ENCODE peak calls at places on chromosomes 5 and 9, in eight cellular contexts. E is heart right ventricle, V is aorta, X is heart left ventricle, W is HCT116, Y is gastrocnemius medialis, I is ovary, S is psoas muscle. D is an unnamed sample.

GRCh38 chr9:105625088-105625487 is 37.2 kb upstream of the TAL2 start:
- DNase-seq in E (no peak), V (no peak), X (no peak), W (no peak), Y (no peak), I (no peak), S (no peak), D (no peak)

GRCh38 chr5:173823721-173824567 is 64.2 kb upstream of the CPEB4 start:
- DNase-seq in E (no peak), V (no peak), X (no peak), W (no peak), Y (no peak), I (peak; percentile 29), S (no peak), D (no peak)

GRCh38 chr5:68898961-68899471 is 194.8 kb upstream of the SLC30A5 start:
- DNase-seq in E (no peak), V (no peak), X (no peak), W (peak; percentile 29), Y (no peak), I (no peak), S (no peak), D (no peak)

GRCh38 chr5:181265092-181265671 is 4.2 kb upstream of the TRIM52 start:
- DNase-seq in E (no peak), V (no peak), X (no peak), W (no peak), Y (no peak), I (no peak), S (no peak), D (no peak)

GRCh38 chr5:177133845-177134652 is 476 bp downstream of the NSD1 start:
- DNase-seq in E (peak; percentile 58), V (peak; percentile 71), X (peak; percentile 50), W (no peak), Y (peak; percentile 10), I (peak; percentile 60), S (peak; percentile 69), D (peak; percentile 92)

GRCh38 chr5:148790545-148791333 is 35.7 kb upstream of the ADRB2 start:
- DNase-seq in E (no peak), V (no peak), X (no peak), W (no peak), Y (no peak), I (no peak), S (no peak), D (no peak)

GRCh38 chr5:68282001-68282400 is 66.4 kb downstream of the PIK3R1 start:
- DNase-seq in E (no peak), V (no peak), X (no peak), W (no peak), Y (no peak), I (no peak), S (no peak), D (no peak)

GRCh38 chr5:32771037-32771436 is 59.9 kb downstream of the NPR3 start:
- DNase-seq in E (peak; percentile 30), V (peak; percentile 63), X (peak; percentile 40), W (no peak), Y (no peak), I (no peak), S (peak; percentile 52), D (no peak)

GRCh38 chr9:82891321-82891720 is 171.6 kb downstream of the RASEF start:
- DNase-seq in E (no peak), V (no peak), X (no peak), W (no peak), Y (no peak), I (no peak), S (no peak), D (no peak)

GRCh38 chr9:14271078-14271673 is 42.8 kb downstream of the NFIB start:
- DNase-seq in E (peak; percentile 71), V (peak; percentile 49), X (peak; percentile 72), W (no peak), Y (peak; percentile 34), I (peak; percentile 77), S (peak; percentile 68), D (no peak)

GRCh38 chr5:129125819-129126218 is 31.3 kb downstream of the ISOC1 start:
- DNase-seq in E (no peak), V (no peak), X (no peak), W (no peak), Y (no peak), I (no peak), S (no peak), D (no peak)

GRCh38 chr9:86093788-86094555 is 5.4 kb downstream of the GOLM1 start:
- DNase-seq in E (no peak), V (no peak), X (no peak), W (peak; percentile 33), Y (no peak), I (no peak), S (no peak), D (no peak)

GRCh38 chr5:177495243-177496060 is 2.0 kb downstream of the PDLIM7 start:
- DNase-seq in E (peak; percentile 63), V (peak; percentile 94), X (peak; percentile 84), W (no peak), Y (no peak), I (peak; percentile 69), S (peak; percentile 74), D (peak; percentile 68)

GRCh38 chr5:1113332-1113690 is 1.4 kb upstream of the SLC12A7 start:
- DNase-seq in E (no peak), V (no peak), X (no peak), W (no peak), Y (no peak), I (no peak), S (no peak), D (no peak)
- H3K27me3 ChIP-seq in E (no peaks in the 10 kb centered on the region), V (no peaks in the 10 kb centered on the region), X (no peaks in the 10 kb centered on the region), W (no peaks in the 10 kb centered on the region), Y (peaks cover 5% of the 10 kb centered on the region), I (no peaks in the 10 kb centered on the region), S (peaks cover 6% of the 10 kb centered on the region), D (no peaks in the 10 kb centered on the region)

DNA sequence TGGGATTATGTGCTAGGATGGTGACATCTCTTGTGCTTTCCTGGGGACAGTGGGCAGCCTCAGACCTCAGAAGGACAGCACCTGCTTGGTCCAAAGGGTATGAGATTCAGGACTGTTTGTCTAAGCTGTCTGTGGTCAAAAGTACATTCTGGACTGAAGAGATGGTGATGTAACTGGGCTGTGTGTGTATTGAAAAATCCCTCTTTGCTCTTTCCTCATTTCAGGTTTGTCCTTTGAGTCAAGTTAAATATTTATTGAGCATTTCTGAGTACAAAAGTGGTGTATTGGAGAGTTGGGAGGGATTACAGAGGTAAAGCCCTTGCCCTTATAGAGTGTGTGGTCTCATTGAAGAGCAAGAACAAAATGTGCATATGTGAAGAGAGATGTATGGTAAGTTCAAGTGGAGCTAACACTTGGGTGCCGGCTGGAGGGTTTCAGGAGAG is 46.7 kb downstream of the RCL1 start:
- DNase-seq in E (no peak), V (no peak), X (no peak), W (no peak), Y (no peak), I (no peak), S (no peak), D (peak; percentile 28)
- H3K36me3 ChIP-seq in E (peaks cover 38% of the 10 kb centered on the region), V (no peaks in the 10 kb centered on the region), X (peaks cover 23% of the 10 kb centered on the region), W (peaks cover 8% of the 10 kb centered on the region), Y (no peaks in the 10 kb centered on the region), I (no peaks in the 10 kb centered on the region), S (peaks cover 3% of the 10 kb centered on the region), D (peaks cover 7% of the 10 kb centered on the region)

GRCh38 chr5:142826741-142827492 is 56.7 kb downstream of the ARHGAP26 start:
- DNase-seq in E (no peak), V (peak; percentile 82), X (no peak), W (peak; percentile 87), Y (no peak), I (no peak), S (no peak), D (peak; percentile 73)

GRCh38 chr5:142823176-142823575 is 53.0 kb downstream of the ARHGAP26 start:
- DNase-seq in E (no peak), V (no peak), X (no peak), W (no peak), Y (no peak), I (no peak), S (no peak), D (no peak)

GRCh38 chr5:142826093-142826492 is 55.9 kb downstream of the ARHGAP26 start:
- DNase-seq in E (no peak), V (no peak), X (no peak), W (no peak), Y (no peak), I (no peak), S (no peak), D (no peak)

GRCh38 chr5:142824391-142824790 is 54.2 kb downstream of the ARHGAP26 start:
- DNase-seq in E (no peak), V (no peak), X (no peak), W (no peak), Y (no peak), I (no peak), S (no peak), D (no peak)

GRCh38 chr5:142825378-142826089 is 55.4 kb downstream of the ARHGAP26 start:
- DNase-seq in E (no peak), V (no peak), X (peak; percentile 64), W (no peak), Y (no peak), I (no peak), S (peak; percentile 64), D (no peak)
- H3K27ac ChIP-seq in E (peak overlapping the region; percentile 68), V (peak overlapping the region; percentile 6), X (peak overlapping the region; percentile 75), W (peak overlapping the region; percentile 90), Y (peak overlapping the region; percentile 60), I (no peak overlapping the region), S (peak overlapping the region; percentile 14), D (no peak overlapping the region)

DNA sequence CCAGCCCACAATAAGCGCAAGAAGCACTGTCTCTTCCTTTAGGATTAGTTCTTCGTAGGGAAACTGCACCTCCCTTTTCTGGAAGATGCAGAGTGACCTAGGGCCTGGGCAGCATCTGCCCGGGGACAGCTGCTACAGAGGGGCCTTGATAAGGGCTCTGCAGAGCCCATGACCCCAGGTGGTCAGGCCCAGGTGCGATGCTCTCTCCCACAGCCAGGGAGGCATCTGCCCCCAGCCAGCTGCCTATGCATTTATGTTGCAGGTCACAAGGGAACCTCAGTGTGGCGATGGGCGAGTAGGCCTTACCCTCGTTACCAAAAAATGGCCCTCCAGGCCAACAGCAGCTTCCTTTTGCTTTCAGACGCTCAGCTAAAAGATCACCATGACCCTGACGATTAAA is 55.0 kb downstream of the PSMB7 start:
- DNase-seq in E (no peak), V (no peak), X (no peak), W (no peak), Y (no peak), I (no peak), S (no peak), D (no peak)
- H3K27me3 ChIP-seq in E (no peaks in the 10 kb centered on the region), V (no peaks in the 10 kb centered on the region), X (no peaks in the 10 kb centered on the region), W (no peaks in the 10 kb centered on the region), Y (no peaks in the 10 kb centered on the region), I (no peaks in the 10 kb centered on the region), S (no peaks in the 10 kb centered on the region), D (no peaks in the 10 kb centered on the region)

DNA sequence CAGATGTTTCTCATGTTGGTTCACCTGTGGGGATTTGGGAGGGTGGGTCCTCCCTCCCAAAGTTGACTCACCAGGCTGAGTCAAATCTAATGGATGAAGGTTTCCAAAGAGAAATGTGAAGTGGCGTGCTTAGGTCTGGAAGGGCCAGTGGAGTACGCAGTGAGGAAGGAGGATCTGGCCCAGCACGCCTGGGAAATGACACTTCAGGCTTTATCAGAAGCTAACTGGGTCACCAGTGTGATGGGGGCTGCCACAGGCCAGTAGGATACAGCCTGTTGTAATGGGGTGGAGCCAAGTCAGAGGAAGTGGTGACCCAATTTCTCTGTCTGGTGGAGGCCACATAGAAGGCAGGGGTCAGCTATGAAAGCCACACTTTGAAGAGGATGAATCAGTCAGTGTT is 18.0 kb downstream of the POLR1E start:
- DNase-seq in E (no peak), V (no peak), X (peak; percentile 55), W (no peak), Y (no peak), I (no peak), S (no peak), D (peak; percentile 41)
- H3K36me3 ChIP-seq in E (peaks cover 96% of the 10 kb centered on the region), V (peaks cover 4% of the 10 kb centered on the region), X (peaks cover 74% of the 10 kb centered on the region), W (peaks cover 36% of the 10 kb centered on the region), Y (peaks cover 10% of the 10 kb centered on the region), I (no peaks in the 10 kb centered on the region), S (no peaks in the 10 kb centered on the region), D (peaks cover 61% of the 10 kb centered on the region)

D was measured in upper lobe of left lung.